ENCODE peak calls at places on chromosomes 1 and 21, in six cellular contexts. One of them, this sample, is unnamed.

GRCh38 chr1:55352801-55353180 is 137.6 kb upstream of the USP24 start:
- ATAC-seq in upper lobe of left lung: no peak
- ATAC-seq in A549: no peak
- ATAC-seq in HepG2: no peak
- ATAC-seq in K562: no peak
- ATAC-seq in GM12878: no peak
- ATAC-seq in this sample: no peak

GRCh38 chr21:44653656-44654575 is 543 bp downstream of the KRTAP12-4 start:
- ATAC-seq in upper lobe of left lung: no peak
- ATAC-seq in A549: no peak
- ATAC-seq in HepG2: no peak
- ATAC-seq in K562: no peak
- ATAC-seq in GM12878: no peak
- ATAC-seq in this sample: no peak

GRCh38 chr1:97135972-97136371 is 414.4 kb downstream of the PTBP2 start:
- ATAC-seq in upper lobe of left lung: no peak
- ATAC-seq in A549: no peak
- ATAC-seq in HepG2: no peak
- ATAC-seq in K562: no peak
- ATAC-seq in GM12878: no peak
- ATAC-seq in this sample: no peak

GRCh38 chr21:41557884-41558283 is 49.9 kb upstream of the TMPRSS2 start:
- ATAC-seq in upper lobe of left lung: no peak
- ATAC-seq in A549: no peak
- ATAC-seq in HepG2: peak; percentile 67
- ATAC-seq in K562: no peak
- ATAC-seq in GM12878: no peak
- ATAC-seq in this sample: no peak

GRCh38 chr1:66563094-66563800 is 29.3 kb downstream of the SGIP1 start:
- ATAC-seq in upper lobe of left lung: peak; percentile 60
- ATAC-seq in A549: peak; percentile 61
- ATAC-seq in HepG2: no peak
- ATAC-seq in K562: no peak
- ATAC-seq in GM12878: no peak
- ATAC-seq in this sample: peak; percentile 62

GRCh38 chr1:66415830-66416229 is 118.1 kb upstream of the SGIP1 start:
- ATAC-seq in upper lobe of left lung: peak; percentile 49
- ATAC-seq in A549: no peak
- ATAC-seq in HepG2: no peak
- ATAC-seq in K562: no peak
- ATAC-seq in GM12878: no peak
- ATAC-seq in this sample: no peak

GRCh38 chr1:12541274-12542137 is 76.5 kb downstream of the DHRS3 start:
- ATAC-seq in upper lobe of left lung: peak; percentile 37
- ATAC-seq in A549: peak; percentile 49
- ATAC-seq in HepG2: peak; percentile 31
- ATAC-seq in K562: peak; percentile 86
- ATAC-seq in GM12878: no peak
- ATAC-seq in this sample: no peak

GRCh38 chr21:14533555-14534400 is 12.3 kb downstream of the SAMSN1 start:
- ATAC-seq in upper lobe of left lung: peak; percentile 61
- ATAC-seq in A549: peak; percentile 54
- ATAC-seq in HepG2: no peak
- ATAC-seq in K562: peak; percentile 11
- ATAC-seq in GM12878: peak; percentile 89
- ATAC-seq in this sample: no peak

GRCh38 chr1:94898486-94899385 is 28.2 kb downstream of the CNN3 start:
- ATAC-seq in upper lobe of left lung: peak; percentile 42
- ATAC-seq in A549: no peak
- ATAC-seq in HepG2: no peak
- ATAC-seq in K562: no peak
- ATAC-seq in GM12878: no peak
- ATAC-seq in this sample: no peak

GRCh38 chr1:32104127-32104526 is 3.7 kb upstream of the KPNA6 start:
- ATAC-seq in upper lobe of left lung: no peak
- ATAC-seq in A549: no peak
- ATAC-seq in HepG2: peak; percentile 78
- ATAC-seq in K562: peak; percentile 44
- ATAC-seq in GM12878: no peak
- ATAC-seq in this sample: no peak

GRCh38 chr1:108557311-108557710 is 2.6 kb upstream of the EEIG2 start:
- ATAC-seq in upper lobe of left lung: peak; percentile 10
- ATAC-seq in A549: no peak
- ATAC-seq in HepG2: no peak
- ATAC-seq in K562: no peak
- ATAC-seq in GM12878: peak; percentile 38
- ATAC-seq in this sample: no peak

GRCh38 chr1:99663501-99663900 is 17.6 kb downstream of the PALMD start:
- ATAC-seq in upper lobe of left lung: no peak
- ATAC-seq in A549: no peak
- ATAC-seq in HepG2: no peak
- ATAC-seq in K562: no peak
- ATAC-seq in GM12878: no peak
- ATAC-seq in this sample: no peak
- H3K4me1 ChIP-seq in upper lobe of left lung: peaks cover 26% of the 10 kb centered on the region
- H3K4me1 ChIP-seq in A549: peaks cover 14% of the 10 kb centered on the region
- H3K4me1 ChIP-seq in HepG2: peaks cover 15% of the 10 kb centered on the region
- H3K4me1 ChIP-seq in K562: no peaks in the 10 kb centered on the region
- H3K4me1 ChIP-seq in GM12878: no peaks in the 10 kb centered on the region
- H3K4me1 ChIP-seq in this sample: peaks cover 3% of the 10 kb centered on the region

GRCh38 chr1:960371-961131 is at the start of gene KLHL17:
- ATAC-seq in upper lobe of left lung: peak; percentile 84
- ATAC-seq in A549: peak; percentile 81
- ATAC-seq in HepG2: peak; percentile 69
- ATAC-seq in K562: peak; percentile 82
- ATAC-seq in GM12878: peak; percentile 79
- ATAC-seq in this sample: peak; percentile 65
- TF ChIP-seq EP300 in upper lobe of left lung: no peak
- TF ChIP-seq EP300 in A549: no peak
- TF ChIP-seq EP300 in HepG2: no peak
- TF ChIP-seq EP300 in K562: peak; percentile 7
- TF ChIP-seq EP300 in GM12878: no peak
- TF ChIP-seq EP300 in this sample: no peak

DNA sequence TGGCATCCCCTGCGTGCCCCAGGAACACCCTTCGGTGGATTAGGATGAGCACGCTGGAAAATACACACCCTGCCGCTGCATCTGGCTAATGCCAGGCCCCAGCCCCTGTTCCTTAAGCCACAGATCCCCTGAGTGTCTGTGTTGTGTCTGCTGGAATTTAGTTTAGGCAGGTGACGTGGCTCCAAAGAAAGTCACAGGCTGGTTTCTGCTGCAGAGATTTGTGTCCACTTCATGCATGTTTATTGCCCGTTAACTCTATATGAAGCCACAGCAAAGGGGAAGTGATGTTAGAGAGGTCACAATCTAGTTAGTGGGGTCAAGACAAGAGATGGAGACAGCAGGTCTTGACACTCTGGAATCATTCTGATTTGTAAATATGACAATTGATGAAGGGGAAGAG is 120.1 kb upstream of the IRF2BP2 start:
- ATAC-seq in upper lobe of left lung: no peak
- ATAC-seq in A549: no peak
- ATAC-seq in HepG2: no peak
- ATAC-seq in K562: peak; percentile 2
- ATAC-seq in GM12878: peak; percentile 29
- ATAC-seq in this sample: no peak
- H3K4me1 ChIP-seq in upper lobe of left lung: peaks cover 45% of the 10 kb centered on the region
- H3K4me1 ChIP-seq in A549: peaks cover 38% of the 10 kb centered on the region
- H3K4me1 ChIP-seq in HepG2: peaks cover 96% of the 10 kb centered on the region
- H3K4me1 ChIP-seq in K562: peaks cover 66% of the 10 kb centered on the region
- H3K4me1 ChIP-seq in GM12878: peaks cover 68% of the 10 kb centered on the region
- H3K4me1 ChIP-seq in this sample: peaks cover 14% of the 10 kb centered on the region

DNA sequence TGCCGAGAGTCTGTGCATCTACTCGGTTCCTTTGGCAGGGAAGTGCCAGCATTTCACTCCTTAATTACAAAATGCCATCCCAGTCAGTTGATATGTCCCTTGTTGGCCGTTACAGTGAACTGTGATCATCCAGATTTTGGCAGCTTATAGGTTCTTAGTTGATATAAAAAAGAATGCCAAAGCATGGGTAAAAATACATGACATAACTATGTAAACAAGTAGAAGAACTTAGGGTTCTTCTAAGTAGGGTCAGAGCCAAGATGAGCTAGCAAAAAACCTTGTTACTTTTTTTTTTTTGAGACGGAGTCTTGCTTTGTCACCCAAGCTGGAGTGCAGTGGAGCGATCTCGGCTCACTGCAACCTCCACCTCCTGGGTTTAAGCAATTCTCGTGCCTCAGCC is 76.6 kb downstream of the UBE4B start:
- ATAC-seq in upper lobe of left lung: no peak
- ATAC-seq in A549: no peak
- ATAC-seq in HepG2: no peak
- ATAC-seq in K562: no peak
- ATAC-seq in GM12878: no peak
- ATAC-seq in this sample: peak; percentile 43
- TF ChIP-seq EP300 in upper lobe of left lung: no peak
- TF ChIP-seq EP300 in A549: no peak
- TF ChIP-seq EP300 in HepG2: no peak
- TF ChIP-seq EP300 in K562: no peak
- TF ChIP-seq EP300 in GM12878: no peak
- TF ChIP-seq EP300 in this sample: no peak